ENCODE peak calls at places on chromosomes 5 and 9, in eight cellular contexts. I is heart left ventricle, Z is upper lobe of left lung, D is IMR-90, A is breast epithelium, Q is Peyer's patch, N is tibial nerve, V is testis. R is an unnamed sample. For H3K4me1, the result is how much of the 10 kb centered on the place peaks cover.

GRCh38 chr5:76641514-76642120 is 18.4 kb upstream of the F2RL2 start:
- DNase-seq in I (peak), Z (no peak), D (peak), A (no peak), Q (peak), N (peak), V (peak), R (no peak)

GRCh38 chr9:129547063-129547462 is 73.8 kb downstream of the C9orf50 start:
- DNase-seq in I (no peak), Z (no peak), D (no peak), A (no peak), Q (no peak), N (no peak), V (no peak), R (peak)

GRCh38 chr9:123085916-123086315 is 52.4 kb downstream of the GPR21 start:
- DNase-seq in I (no peak), Z (no peak), D (no peak), A (no peak), Q (no peak), N (no peak), V (no peak), R (no peak)

GRCh38 chr9:124497441-124497840 is 9.8 kb downstream of the NR5A1 start:
- DNase-seq in I (no peak), Z (no peak), D (no peak), A (no peak), Q (no peak), N (no peak), V (no peak), R (no peak)

GRCh38 chr5:1734271-1734907 is 65.2 kb downstream of the MRPL36 start:
- DNase-seq in I (no peak), Z (no peak), D (no peak), A (no peak), Q (no peak), N (no peak), V (no peak), R (no peak)

GRCh38 chr5:61931236-61931635 is 374.8 kb upstream of the KIF2A start:
- DNase-seq in I (no peak), Z (no peak), D (no peak), A (no peak), Q (no peak), N (no peak), V (no peak), R (no peak)

GRCh38 chr9:123020796-123021195 is 12.7 kb upstream of the GPR21 start:
- DNase-seq in I (no peak), Z (no peak), D (no peak), A (no peak), Q (no peak), N (no peak), V (no peak), R (no peak)

GRCh38 chr9:88915916-88916315 is 75.4 kb upstream of the S1PR3 start:
- DNase-seq in I (no peak), Z (no peak), D (no peak), A (no peak), Q (no peak), N (no peak), V (no peak), R (no peak)

GRCh38 chr9:107024193-107024592 is 161.2 kb downstream of the ZNF462 start:
- DNase-seq in I (no peak), Z (no peak), D (no peak), A (no peak), Q (no peak), N (no peak), V (no peak), R (no peak)

GRCh38 chr5:84383816-84384603 is 670 bp downstream of the EDIL3 start:
- DNase-seq in I (peak), Z (peak), D (peak), A (no peak), Q (no peak), N (peak), V (peak), R (no peak)

GRCh38 chr5:124744170-124744911 is 2.1 kb downstream of the ZNF608 start:
- DNase-seq in I (peak), Z (peak), D (peak), A (no peak), Q (peak), N (no peak), V (peak), R (peak)

GRCh38 chr5:152542741-152543140 is 137.7 kb upstream of the NMUR2 start:
- DNase-seq in I (no peak), Z (no peak), D (no peak), A (no peak), Q (no peak), N (no peak), V (no peak), R (no peak)

GRCh38 chr5:112366987-112367386 is 52.1 kb downstream of the EPB41L4A start:
- DNase-seq in I (no peak), Z (no peak), D (no peak), A (no peak), Q (no peak), N (no peak), V (no peak), R (no peak)

GRCh38 chr5:139734517-139734916 is 61.1 kb upstream of the PSD2 start:
- DNase-seq in I (no peak), Z (no peak), D (no peak), A (no peak), Q (no peak), N (no peak), V (no peak), R (no peak)

GRCh38 chr5:13516195-13516594 is 428.3 kb downstream of the DNAH5 start:
- DNase-seq in I (no peak), Z (no peak), D (no peak), A (no peak), Q (no peak), N (no peak), V (no peak), R (no peak)

GRCh38 chr5:36502608-36503007 is 103.8 kb upstream of the SLC1A3 start:
- DNase-seq in I (no peak), Z (no peak), D (peak), A (no peak), Q (no peak), N (peak), V (no peak), R (no peak)

GRCh38 chr5:45795458-45795857 is 99.3 kb upstream of the HCN1 start:
- DNase-seq in I (no peak), Z (no peak), D (no peak), A (no peak), Q (no peak), N (no peak), V (no peak), R (no peak)

GRCh38 chr9:18362901-18363685 is 110.9 kb upstream of the ADAMTSL1 start:
- DNase-seq in I (peak), Z (no peak), D (peak), A (no peak), Q (no peak), N (no peak), V (no peak), R (no peak)

GRCh38 chr5:104412649-104413240 is 850.2 kb upstream of the NUDT12 start:
- DNase-seq in I (no peak), Z (no peak), D (peak), A (no peak), Q (no peak), N (no peak), V (no peak), R (no peak)

GRCh38 chr9:110141118-110141797 is 66.7 kb downstream of the C9orf152 start:
- DNase-seq in I (peak), Z (no peak), D (peak), A (no peak), Q (no peak), N (peak), V (peak), R (peak)

GRCh38 chr9:86122309-86122708 is 23.0 kb upstream of the GOLM1 start:
- DNase-seq in I (no peak), Z (no peak), D (no peak), A (no peak), Q (no peak), N (no peak), V (no peak), R (no peak)

GRCh38 chr5:84487963-84488362 is 103.3 kb upstream of the EDIL3 start:
- DNase-seq in I (peak), Z (no peak), D (peak), A (no peak), Q (no peak), N (peak), V (no peak), R (no peak)

GRCh38 chr9:137429974-137430722 is 7.0 kb downstream of the NOXA1 start:
- DNase-seq in I (peak), Z (peak), D (no peak), A (no peak), Q (peak), N (no peak), V (no peak), R (no peak)

GRCh38 chr5:67190856-67191255 is 5.7 kb downstream of the CD180 start:
- DNase-seq in I (no peak), Z (no peak), D (no peak), A (no peak), Q (no peak), N (no peak), V (no peak), R (no peak)

GRCh38 chr5:109921735-109922395 is 232.1 kb downstream of the MAN2A1 start:
- DNase-seq in I (peak), Z (no peak), D (no peak), A (no peak), Q (peak), N (no peak), V (peak), R (no peak)

GRCh38 chr9:33290994-33291397 is 680 bp downstream of the NFX1 start:
- DNase-seq in I (no peak), Z (no peak), D (peak), A (no peak), Q (no peak), N (no peak), V (no peak), R (no peak)

GRCh38 chr9:114179516-114179915 is 24.2 kb downstream of the COL27A1 start:
- DNase-seq in I (no peak), Z (no peak), D (no peak), A (no peak), Q (no peak), N (no peak), V (no peak), R (no peak)

GRCh38 chr5:172223901-172224873 is 30.2 kb downstream of the EFCAB9 start:
- DNase-seq in I (no peak), Z (no peak), D (no peak), A (no peak), Q (no peak), N (no peak), V (no peak), R (no peak)

GRCh38 chr9:89714316-89714715 is 109.5 kb downstream of the GADD45G start:
- DNase-seq in I (no peak), Z (no peak), D (no peak), A (no peak), Q (no peak), N (no peak), V (peak), R (no peak)

GRCh38 chr9:136587145-136587943 is 41.5 kb upstream of the NOTCH1 start:
- DNase-seq in I (peak), Z (peak), D (peak), A (no peak), Q (peak), N (peak), V (peak), R (peak)

GRCh38 chr5:98638111-98638510 is 135.4 kb upstream of the RGMB start:
- DNase-seq in I (no peak), Z (no peak), D (no peak), A (no peak), Q (no peak), N (no peak), V (no peak), R (no peak)

GRCh38 chr5:62689599-62690368 is 111.2 kb downstream of the LRRC70 start:
- DNase-seq in I (no peak), Z (peak), D (no peak), A (no peak), Q (no peak), N (no peak), V (no peak), R (no peak)

GRCh38 chr5:143501176-143501840 is 97.8 kb upstream of the NR3C1 start:
- DNase-seq in I (no peak), Z (no peak), D (no peak), A (no peak), Q (no peak), N (no peak), V (no peak), R (peak)

GRCh38 chr9:134564431-134565170 is 77.0 kb upstream of the COL5A1 start:
- DNase-seq in I (no peak), Z (no peak), D (peak), A (no peak), Q (no peak), N (no peak), V (no peak), R (peak)

GRCh38 chr5:72063219-72063819 is 44.0 kb upstream of the MAP1B start:
- DNase-seq in I (no peak), Z (no peak), D (peak), A (no peak), Q (no peak), N (no peak), V (peak), R (no peak)

GRCh38 chr5:73940026-73940425 is 314.0 kb downstream of the ARHGEF28 start:
- DNase-seq in I (no peak), Z (no peak), D (peak), A (no peak), Q (no peak), N (no peak), V (no peak), R (no peak)

GRCh38 chr5:158691576-158691975 is 408.1 kb downstream of the EBF1 start:
- DNase-seq in I (no peak), Z (no peak), D (no peak), A (no peak), Q (no peak), N (no peak), V (no peak), R (no peak)

GRCh38 chr9:70355801-70356200 is 58.7 kb downstream of the KLF9 start:
- DNase-seq in I (peak), Z (no peak), D (no peak), A (no peak), Q (no peak), N (no peak), V (no peak), R (no peak)

GRCh38 chr5:179373101-179373934 is 28.1 kb upstream of the ADAMTS2 start:
- DNase-seq in I (no peak), Z (peak), D (no peak), A (peak), Q (no peak), N (no peak), V (peak), R (peak)

GRCh38 chr5:106873558-106873957 is 797.2 kb downstream of the EFNA5 start:
- DNase-seq in I (no peak), Z (no peak), D (no peak), A (no peak), Q (no peak), N (no peak), V (no peak), R (no peak)
- TF ChIP-seq POLR2A in I (no peak), Z (no peak), D (no peak), A (no peak), Q (no peak), N (no peak), V (no peak), R (no peak)

GRCh38 chr9:112032733-112033132 is 136.1 kb downstream of the UGCG start:
- DNase-seq in I (no peak), Z (no peak), D (peak), A (no peak), Q (no peak), N (no peak), V (no peak), R (no peak)
- H3K4me1 ChIP-seq in I (under half), Z (under half), D (under half), A (under half), Q (under half), N (under half), V (under half), R (under half)

DNA sequence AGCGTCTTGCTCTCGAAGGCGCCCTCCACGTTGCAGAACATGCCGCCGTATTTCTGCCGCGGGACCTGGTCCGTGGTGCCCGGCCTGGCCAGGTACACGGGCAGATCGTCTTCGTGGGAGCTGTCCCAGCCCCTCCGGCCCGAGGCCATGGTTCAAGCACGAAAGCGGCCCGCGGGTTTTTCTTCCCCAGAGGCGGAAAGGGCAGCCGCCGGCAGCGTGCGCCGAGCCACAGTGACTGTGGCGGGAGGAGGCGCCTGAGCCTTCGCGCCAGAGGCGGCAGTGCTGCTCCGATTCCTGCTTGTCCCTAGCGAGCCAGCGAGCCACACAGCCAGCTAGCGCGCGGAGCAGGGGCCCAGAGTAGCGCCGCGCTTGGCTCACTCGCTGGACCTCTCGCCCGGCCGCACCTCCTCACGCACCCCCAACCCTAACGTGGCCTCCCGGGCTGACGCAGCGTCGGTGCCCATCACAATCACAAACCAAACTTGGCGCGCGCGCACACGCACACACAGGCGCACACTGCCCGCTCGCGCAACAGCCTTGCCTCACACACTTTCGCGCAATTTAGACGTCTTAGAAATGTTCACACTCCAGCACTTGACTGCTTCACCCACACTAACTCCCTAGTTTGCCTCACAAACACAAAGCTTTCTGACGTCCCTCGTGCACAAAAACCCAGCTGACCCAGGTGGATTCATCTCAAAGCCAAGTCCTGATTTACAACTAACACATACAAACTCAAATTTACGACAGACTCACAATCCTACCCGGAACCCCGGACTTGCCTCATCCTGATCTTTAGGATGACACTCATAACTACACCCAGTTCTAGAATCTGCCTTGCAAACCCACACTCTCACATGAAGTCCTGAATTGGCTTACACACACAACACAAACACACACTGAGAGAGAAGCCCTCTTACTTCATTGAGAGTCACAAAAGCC is at the start of gene DPYSL3:
- DNase-seq in I (peak), Z (peak), D (peak), A (peak), Q (no peak), N (peak), V (peak), R (peak)
- TF ChIP-seq POLR2A in I (peak), Z (no peak), D (peak), A (no peak), Q (no peak), N (no peak), V (no peak), R (peak)

GRCh38 chr9:4829956-4830355 is 37.2 kb downstream of the RCL1 start:
- DNase-seq in I (no peak), Z (no peak), D (peak), A (no peak), Q (no peak), N (no peak), V (no peak), R (no peak)
- H3K4me1 ChIP-seq in I (under half), Z (under half), D (under half), A (under half), Q (under half), N (under half), V (under half), R (under half)

GRCh38 chr5:88188458-88189132 is 80.0 kb downstream of the TMEM161B start:
- DNase-seq in I (no peak), Z (no peak), D (no peak), A (no peak), Q (no peak), N (no peak), V (no peak), R (no peak)
- TF ChIP-seq POLR2A in I (no peak), Z (no peak), D (no peak), A (no peak), Q (no peak), N (no peak), V (no peak), R (no peak)

GRCh38 chr9:87595605-87596004 is 97.9 kb downstream of the DAPK1 start:
- DNase-seq in I (no peak), Z (no peak), D (no peak), A (no peak), Q (no peak), N (no peak), V (no peak), R (peak)

GRCh38 chr9:87594662-87595061 is 97.0 kb downstream of the DAPK1 start:
- DNase-seq in I (no peak), Z (no peak), D (no peak), A (no peak), Q (no peak), N (no peak), V (no peak), R (no peak)

GRCh38 chr9:87592554-87593394 is 95.1 kb downstream of the DAPK1 start:
- DNase-seq in I (peak), Z (peak), D (peak), A (no peak), Q (no peak), N (peak), V (peak), R (peak)

GRCh38 chr9:87596862-87597261 is 99.2 kb downstream of the DAPK1 start:
- DNase-seq in I (peak), Z (peak), D (no peak), A (no peak), Q (no peak), N (peak), V (peak), R (peak)

GRCh38 chr9:87594218-87594617 is 96.6 kb downstream of the DAPK1 start:
- DNase-seq in I (no peak), Z (no peak), D (peak), A (no peak), Q (no peak), N (no peak), V (no peak), R (no peak)
- H3K4me1 ChIP-seq in I (under half), Z (under half), D (under half), A (under half), Q (half or more), N (under half), V (under half), R (half or more)

GRCh38 chr5:38871211-38871610 is 25.4 kb downstream of the OSMR start:
- DNase-seq in I (no peak), Z (no peak), D (peak), A (no peak), Q (no peak), N (no peak), V (no peak), R (no peak)

GRCh38 chr5:38870595-38870994 is 24.8 kb downstream of the OSMR start:
- DNase-seq in I (no peak), Z (no peak), D (no peak), A (no peak), Q (no peak), N (no peak), V (no peak), R (no peak)

GRCh38 chr5:38871790-38872551 is 26.2 kb downstream of the OSMR start:
- DNase-seq in I (no peak), Z (no peak), D (peak), A (no peak), Q (no peak), N (no peak), V (no peak), R (no peak)

GRCh38 chr5:38867071-38867790 is 21.4 kb downstream of the OSMR start:
- DNase-seq in I (no peak), Z (no peak), D (no peak), A (no peak), Q (no peak), N (no peak), V (no peak), R (no peak)

GRCh38 chr5:38872826-38873225 is 27.0 kb downstream of the OSMR start:
- DNase-seq in I (no peak), Z (no peak), D (no peak), A (no peak), Q (no peak), N (no peak), V (no peak), R (no peak)
- TF ChIP-seq POLR2A in I (no peak), Z (no peak), D (no peak), A (no peak), Q (no peak), N (no peak), V (no peak), R (no peak)